ENCODE peak calls at places on chromosome 20, in seven cellular contexts. G is brain microvascular endothelial cell, T is natural killer cell, S is dorsolateral prefrontal cortex, H is nephron progenitor cell, F is mesothelial cell of epicardium, Z is neural crest cell. M is an unnamed sample.

GRCh38 chr20:32539817-32540675 is 45.1 kb downstream of the NOL4L start:
- DNase-seq in H (no peak), F (no peak), T (peak; percentile 66), S (no peak), G (no peak), Z (no peak), M (peak; percentile 55)

GRCh38 chr20:2093200-2093781 is 8.3 kb upstream of the STK35 start:
- DNase-seq in G (no peak), H (peak; percentile 23), S (no peak), F (no peak), Z (no peak), T (no peak), M (peak; percentile 9)

GRCh38 chr20:45924391-45925261 is 9.9 kb upstream of the PCIF1 start:
- DNase-seq in G (peak; percentile 42), F (no peak), Z (no peak), H (no peak), T (no peak), S (no peak), M (no peak)

GRCh38 chr20:61937963-61938838 is 127.5 kb downstream of the TAF4 start:
- DNase-seq in Z (no peak), G (no peak), F (no peak), T (no peak), S (no peak), H (no peak), M (no peak)

GRCh38 chr20:4805663-4806449 is 84.1 kb downstream of the PRND start:
- DNase-seq in F (no peak), T (no peak), G (no peak), H (no peak), S (no peak), Z (no peak), M (no peak)

GRCh38 chr20:62377615-62378085 is 9.3 kb upstream of the RPS21 start:
- DNase-seq in F (no peak), H (no peak), G (no peak), S (no peak), Z (no peak), T (no peak), M (no peak)

GRCh38 chr20:14498809-14499208 is 161.4 kb upstream of the FLRT3 start:
- DNase-seq in G (no peak), S (no peak), H (peak; percentile 40), F (no peak), T (no peak), Z (no peak), M (no peak)

GRCh38 chr20:3174442-3175263 is 1.3 kb upstream of the LZTS3 start:
- DNase-seq in H (no peak), F (no peak), G (peak; percentile 4), S (no peak), Z (no peak), T (no peak), M (no peak)

GRCh38 chr20:51312480-51312783 is 230.1 kb downstream of the NFATC2 start:
- DNase-seq in F (no peak), G (no peak), T (no peak), S (no peak), Z (no peak), H (no peak), M (no peak)

GRCh38 chr20:58891076-58891685 is 38.7 kb downstream of the GNAS start:
- DNase-seq in F (peak; percentile 85), G (peak; percentile 35), H (peak; percentile 77), T (peak; percentile 70), Z (peak; percentile 59), S (peak; percentile 56), M (peak; percentile 78)

GRCh38 chr20:45987108-45987780 is 15.2 kb upstream of the ZNF335 start:
- DNase-seq in F (peak; percentile 49), Z (peak; percentile 78), S (peak; percentile 70), G (peak; percentile 49), T (peak; percentile 81), H (peak; percentile 89), M (peak; percentile 72)

GRCh38 chr20:31260326-31260932 is 3.0 kb downstream of the DEFB115 start:
- DNase-seq in H (no peak), T (no peak), Z (no peak), G (no peak), S (no peak), F (no peak), M (no peak)
- TF ChIP-seq CTCF in H (no peak), T (no peak), Z (peak; percentile 50), G (peak; percentile 24), S (no peak), F (no peak), M (no peak)

GRCh38 chr20:17966432-17967312 is 1.9 kb downstream of the SNX5 start:
- DNase-seq in H (no peak), G (peak; percentile 25), Z (no peak), F (no peak), S (no peak), T (no peak), M (no peak)
- TF ChIP-seq CTCF in H (no peak), G (peak; percentile 22), Z (peak; percentile 49), F (no peak), S (no peak), T (no peak), M (peak; percentile 33)

GRCh38 chr20:12911372-12911771 is 97.4 kb upstream of the SPTLC3 start:
- DNase-seq in S (no peak), Z (no peak), G (no peak), F (no peak), H (no peak), T (no peak), M (no peak)

GRCh38 chr20:12916699-12917098 is 92.1 kb upstream of the SPTLC3 start:
- DNase-seq in Z (no peak), G (no peak), F (no peak), S (no peak), T (no peak), H (no peak), M (no peak)

GRCh38 chr20:12914804-12915203 is 94.0 kb upstream of the SPTLC3 start:
- DNase-seq in T (no peak), G (no peak), F (no peak), Z (no peak), H (no peak), S (no peak), M (no peak)

DNA sequence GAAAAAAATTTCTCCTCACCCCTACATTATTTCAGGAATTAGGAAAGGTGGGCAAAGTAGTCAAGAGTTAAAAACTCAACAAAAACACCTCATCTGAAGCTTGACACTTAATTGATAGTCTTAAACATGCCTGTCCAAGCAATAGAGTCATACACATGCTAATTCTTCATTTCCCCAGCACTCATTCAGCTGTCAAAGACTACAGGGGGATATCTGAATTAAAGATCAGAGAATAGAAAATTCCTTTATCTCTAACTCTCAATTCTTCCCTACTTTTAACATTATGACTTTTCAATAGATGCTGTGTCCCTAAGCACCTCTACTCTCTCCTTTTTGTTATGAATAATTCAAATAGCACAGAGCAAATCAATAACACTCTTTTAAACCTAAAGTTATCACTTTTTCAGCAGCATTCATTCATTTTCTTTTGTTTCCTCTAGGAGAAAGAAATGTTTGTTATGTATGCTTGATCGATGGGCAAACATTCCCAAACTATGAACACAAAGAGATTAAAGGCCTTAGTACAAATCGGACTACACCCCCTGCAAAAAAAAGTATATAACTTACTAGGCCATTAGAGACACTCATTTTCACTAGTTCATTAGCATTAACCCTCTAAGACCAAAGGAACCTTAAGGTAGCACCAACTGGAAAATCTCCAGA is 94.9 kb upstream of the SPTLC3 start:
- DNase-seq in S (no peak), T (no peak), Z (no peak), G (no peak), H (no peak), F (no peak), M (no peak)
- TF ChIP-seq CTCF in S (no peak), T (no peak), Z (no peak), G (no peak), H (no peak), F (no peak), M (no peak)

DNA sequence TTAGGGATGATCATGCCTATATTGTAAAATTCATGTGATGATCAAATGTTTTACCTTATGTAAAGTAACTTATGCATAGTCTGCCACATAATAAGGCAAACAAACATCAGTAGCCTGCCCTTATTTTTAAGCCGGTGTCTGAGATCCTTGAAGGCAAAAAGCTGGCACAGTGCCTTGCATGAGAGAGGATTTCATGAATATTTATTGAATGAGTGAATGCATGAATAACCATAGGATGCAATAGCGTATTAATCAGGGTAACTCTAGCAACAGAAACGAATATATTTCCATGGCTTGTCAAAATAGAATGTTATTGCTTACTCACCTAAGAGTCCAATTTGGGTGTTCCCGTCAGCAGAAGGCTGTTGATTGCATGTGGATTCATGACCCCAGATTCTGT is 34.9 kb downstream of the BTBD3 start:
- DNase-seq in H (no peak), G (no peak), S (no peak), T (no peak), Z (no peak), F (no peak), M (no peak)
- TF ChIP-seq CTCF in H (no peak), G (no peak), S (no peak), T (no peak), Z (no peak), F (no peak), M (no peak)

DNA sequence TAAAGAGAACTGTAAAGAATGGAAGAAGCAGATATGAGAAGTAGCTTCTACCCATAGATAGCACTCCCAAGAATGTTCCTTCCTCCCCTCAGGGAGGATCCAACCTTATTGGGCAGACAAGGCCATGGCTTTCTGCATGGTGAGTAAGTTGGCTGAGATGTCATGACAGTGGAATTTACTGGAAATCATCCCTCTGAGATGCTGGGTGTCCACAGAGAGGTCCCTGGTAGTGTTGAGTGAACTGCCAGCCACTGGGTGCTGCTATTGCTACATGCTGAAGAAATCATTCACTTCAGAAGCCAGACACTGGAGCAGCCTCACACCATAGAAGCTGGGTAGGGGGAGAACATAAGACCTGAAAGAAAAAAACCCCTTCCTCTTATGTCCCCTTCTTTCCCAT is 46.4 kb upstream of the FERMT1 start:
- DNase-seq in T (no peak), Z (no peak), F (no peak), H (no peak), S (no peak), G (peak; percentile 50), M (no peak)
- TF ChIP-seq CTCF in T (no peak), Z (no peak), F (no peak), H (no peak), S (no peak), G (peak; percentile 33), M (no peak)

DNA sequence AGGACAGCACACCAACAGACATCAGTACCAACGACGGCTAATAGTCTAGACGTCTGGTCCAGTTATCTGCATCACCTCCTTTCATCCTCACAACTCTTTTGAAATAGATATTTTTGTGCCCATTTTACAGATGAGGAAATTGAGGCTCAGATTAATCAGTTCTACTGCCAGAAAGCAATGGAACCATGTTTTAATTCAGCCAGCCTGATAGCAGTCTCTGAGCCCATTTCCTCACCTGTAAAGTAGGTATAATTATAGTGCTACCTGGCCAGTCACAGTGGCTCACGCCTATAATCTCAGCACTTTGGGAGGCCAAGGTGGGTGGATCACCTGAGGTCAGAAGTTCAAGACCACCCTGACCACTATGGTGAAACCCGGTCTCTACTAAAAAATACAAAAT is 9.8 kb upstream of the BMP7 start:
- DNase-seq in T (no peak), S (no peak), H (no peak), G (no peak), F (no peak), Z (no peak), M (no peak)
- TF ChIP-seq CTCF in T (no peak), S (no peak), H (no peak), G (no peak), F (no peak), Z (no peak), M (no peak)

GRCh38 chr20:20712004-20712473 is 405 bp downstream of the RALGAPA2 start:
- DNase-seq in H (no peak), G (no peak), Z (peak; percentile 23), S (peak; percentile 26), T (no peak), F (no peak), M (peak; percentile 9)
- TF ChIP-seq CTCF in H (no peak), G (no peak), Z (no peak), S (no peak), T (no peak), F (no peak), M (no peak)

GRCh38 chr20:63972312-63973159 is 2.8 kb upstream of the ZNF512B start:
- DNase-seq in S (no peak), Z (no peak), T (no peak), G (no peak), F (no peak), H (no peak), M (no peak)
- TF ChIP-seq CTCF in S (no peak), Z (no peak), T (no peak), G (no peak), F (no peak), H (no peak), M (no peak)